ENCODE peak calls at places on chromosomes 6 and 20, in six cellular contexts. H is GM12878, O is AG09309, R is pancreas, D is left ventricle myocardium inferior, J is ovary. K is an unnamed sample.

GRCh38 chr20:49285233-49285668 is 7.4 kb upstream of the ZNFX1 start:
- DNase-seq in H (no peak), O (no peak), R (no peak), D (no peak), J (no peak), K (no peak)

GRCh38 chr20:33373735-33374605 is 27.3 kb downstream of the CDK5RAP1 start:
- DNase-seq in H (no peak), O (no peak), R (no peak), D (no peak), J (no peak), K (no peak)

GRCh38 chr20:64035066-64035932 is 683 bp upstream of the C20orf204 start:
- DNase-seq in H (peak), O (no peak), R (no peak), D (no peak), J (no peak), K (no peak)

GRCh38 chr20:11459090-11459877 is 458.4 kb upstream of the BTBD3 start:
- DNase-seq in H (no peak), O (peak), R (no peak), D (no peak), J (no peak), K (peak)

GRCh38 chr6:24933266-24933665 is 2.5 kb downstream of the RIPOR2 start:
- DNase-seq in H (no peak), O (no peak), R (no peak), D (no peak), J (no peak), K (no peak)

GRCh38 chr6:37339911-37340638 is 13.7 kb upstream of the RNF8 start:
- DNase-seq in H (no peak), O (no peak), R (no peak), D (no peak), J (no peak), K (peak)

GRCh38 chr6:151617539-151617938 is 123.7 kb downstream of the CCDC170 start:
- DNase-seq in H (no peak), O (no peak), R (no peak), D (no peak), J (no peak), K (no peak)

GRCh38 chr6:49142422-49143151 is 320.5 kb downstream of the MMUT start:
- DNase-seq in H (no peak), O (no peak), R (no peak), D (no peak), J (no peak), K (no peak)

GRCh38 chr6:39339557-39340555 is 17.4 kb upstream of the KCNK16 start:
- DNase-seq in H (no peak), O (no peak), R (peak), D (no peak), J (no peak), K (no peak)

GRCh38 chr20:48878849-48879248 is 42.7 kb upstream of the ARFGEF2 start:
- DNase-seq in H (no peak), O (no peak), R (no peak), D (no peak), J (no peak), K (no peak)

GRCh38 chr6:54191460-54191859 is 80.2 kb downstream of the MLIP start:
- DNase-seq in H (no peak), O (no peak), R (no peak), D (no peak), J (no peak), K (peak)

GRCh38 chr20:1471242-1471641 is 4.6 kb upstream of the NSFL1C start:
- DNase-seq in H (no peak), O (no peak), R (no peak), D (no peak), J (no peak), K (no peak)

GRCh38 chr20:51311636-51312479 is 230.7 kb downstream of the NFATC2 start:
- DNase-seq in H (no peak), O (no peak), R (no peak), D (no peak), J (no peak), K (no peak)

GRCh38 chr20:17935761-17936160 is 32.8 kb downstream of the SNX5 start:
- DNase-seq in H (no peak), O (no peak), R (no peak), D (no peak), J (no peak), K (peak)

GRCh38 chr20:9884666-9885065 is 45.8 kb upstream of the PAK5 start:
- DNase-seq in H (no peak), O (no peak), R (no peak), D (no peak), J (no peak), K (no peak)

GRCh38 chr20:19565721-19566120 is 192.3 kb upstream of the RIN2 start:
- DNase-seq in H (no peak), O (no peak), R (no peak), D (no peak), J (no peak), K (peak)

GRCh38 chr20:31538327-31538726 is 24.1 kb downstream of the HM13 start:
- DNase-seq in H (no peak), O (no peak), R (no peak), D (no peak), J (no peak), K (no peak)

GRCh38 chr6:130912451-130912850 is 85.2 kb downstream of the SMLR1 start:
- DNase-seq in H (no peak), O (no peak), R (no peak), D (no peak), J (no peak), K (no peak)

GRCh38 chr20:63092660-63093215 is 86.0 kb upstream of the BHLHE23 start:
- DNase-seq in H (no peak), O (no peak), R (peak), D (peak), J (peak), K (no peak)

GRCh38 chr6:155544677-155545076 is 89.0 kb upstream of the NOX3 start:
- DNase-seq in H (no peak), O (no peak), R (no peak), D (no peak), J (no peak), K (no peak)

GRCh38 chr6:47922391-47922790 is 140.6 kb downstream of the OPN5 start:
- DNase-seq in H (no peak), O (no peak), R (no peak), D (no peak), J (no peak), K (no peak)

GRCh38 chr6:116096979-116097816 is 3.5 kb upstream of the NT5DC1 start:
- DNase-seq in H (no peak), O (no peak), R (no peak), D (no peak), J (no peak), K (peak)
- TF ChIP-seq CTCF in H (no peak), O (peak), R (peak), D (peak), J (no peak), K (peak)

GRCh38 chr6:6758915-6759654 is 170.6 kb downstream of the LY86 start:
- DNase-seq in H (peak), O (no peak), R (peak), D (no peak), J (peak), K (peak)

GRCh38 chr6:6766230-6766905 is 177.8 kb downstream of the LY86 start:
- DNase-seq in H (no peak), O (no peak), R (no peak), D (no peak), J (no peak), K (no peak)

GRCh38 chr6:6760054-6760453 is 171.5 kb downstream of the LY86 start:
- DNase-seq in H (no peak), O (no peak), R (no peak), D (no peak), J (no peak), K (no peak)

GRCh38 chr6:6769466-6769865 is 180.9 kb downstream of the LY86 start:
- DNase-seq in H (no peak), O (no peak), R (no peak), D (no peak), J (no peak), K (no peak)

GRCh38 chr6:6764764-6765434 is 176.4 kb downstream of the LY86 start:
- DNase-seq in H (no peak), O (no peak), R (no peak), D (no peak), J (no peak), K (no peak)
- H3K4me3 ChIP-seq in H (no peak), O (no peak), R (no peak), D (no peak), J (no peak), K (no peak)

DNA sequence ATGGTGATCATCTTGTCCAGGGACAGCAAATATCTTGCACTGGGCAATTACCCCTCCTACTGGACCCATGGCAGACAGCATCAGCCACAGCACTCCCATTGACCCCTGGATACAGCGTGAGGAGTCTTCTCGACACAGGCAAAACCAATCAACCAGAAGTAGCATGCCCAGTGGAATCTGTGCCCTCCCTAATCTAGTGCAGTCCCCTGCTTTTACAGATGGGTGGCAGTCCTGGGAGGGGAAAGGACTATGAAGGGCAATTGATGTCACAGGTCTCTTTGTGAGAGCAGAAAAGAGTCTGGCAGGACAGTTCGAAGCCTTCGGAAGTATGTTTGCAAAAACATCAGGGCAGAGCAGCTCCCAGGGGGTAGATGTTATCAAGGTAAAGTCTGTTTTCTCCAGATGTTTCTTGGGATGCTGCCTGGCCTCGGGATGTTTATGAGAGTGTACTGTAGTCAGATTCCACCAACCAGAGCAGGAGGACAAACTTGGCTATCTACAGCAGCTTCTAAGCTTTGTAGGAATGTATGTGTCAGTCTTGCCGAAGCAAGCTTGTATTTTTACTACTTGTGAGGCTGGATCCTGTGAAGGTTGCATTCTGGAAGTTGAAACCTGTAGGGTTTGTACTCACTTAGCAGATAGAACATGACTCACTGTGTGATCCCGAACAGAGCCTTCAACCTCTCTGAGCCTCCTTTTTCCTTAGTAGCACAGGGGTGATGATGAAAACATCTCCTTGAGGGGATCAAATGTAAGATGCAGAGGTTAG is 63.0 kb upstream of the MYL9 start:
- DNase-seq in H (no peak), O (no peak), R (no peak), D (no peak), J (no peak), K (peak)
- TF ChIP-seq CTCF in H (no peak), O (no peak), R (no peak), D (peak), J (no peak), K (no peak)

GRCh38 chr6:168884646-168885086 is 369.0 kb downstream of the THBS2 start:
- DNase-seq in H (no peak), O (no peak), R (peak), D (peak), J (peak), K (peak)
- H3K4me3 ChIP-seq in H (no peak), O (no peak), R (no peak), D (peak), J (peak), K (no peak)

DNA sequence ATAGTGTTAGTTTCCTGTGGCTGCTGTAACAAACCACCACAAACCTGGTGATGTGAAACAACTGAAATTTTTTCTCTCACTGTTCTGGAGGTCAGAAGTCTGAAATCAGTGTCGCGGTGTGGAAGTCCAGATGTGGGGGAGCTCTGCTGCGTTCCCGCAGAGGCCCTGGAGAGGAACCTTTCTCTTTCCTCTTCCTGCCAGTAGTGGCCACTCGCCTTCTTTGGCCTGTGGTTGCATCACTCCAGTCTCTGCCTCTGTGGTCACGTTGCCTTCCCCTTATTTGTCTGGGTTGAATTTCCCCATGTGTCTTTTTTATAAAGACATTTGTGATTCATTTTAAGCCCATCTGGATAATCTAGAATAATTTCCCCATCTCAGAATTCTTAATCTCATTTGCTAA is 295.5 kb upstream of the FLRT3 start:
- DNase-seq in H (no peak), O (no peak), R (no peak), D (peak), J (no peak), K (peak)
- TF ChIP-seq CTCF in H (no peak), O (no peak), R (no peak), D (peak), J (no peak), K (peak)

GRCh38 chr6:69216127-69216526 is 580.7 kb downstream of the LMBRD1 start:
- DNase-seq in H (no peak), O (no peak), R (no peak), D (no peak), J (no peak), K (no peak)

GRCh38 chr6:69220293-69220847 is 576.4 kb downstream of the LMBRD1 start:
- DNase-seq in H (no peak), O (no peak), R (no peak), D (no peak), J (no peak), K (no peak)
- H3K4me3 ChIP-seq in H (no peak), O (no peak), R (no peak), D (no peak), J (no peak), K (no peak)

GRCh38 chr6:139895205-139895793 is 520.9 kb upstream of the CITED2 start:
- DNase-seq in H (no peak), O (no peak), R (no peak), D (no peak), J (no peak), K (no peak)
- TF ChIP-seq CTCF in H (no peak), O (no peak), R (no peak), D (peak), J (no peak), K (peak)